ENCODE peak calls at places on chromosomes 4 and X, in four cellular contexts. E is OCI-LY7, L is left lung, G is NCI-H510A. O is an unnamed sample.

GRCh38 chr4:63528592-63528991 is 880.7 kb downstream of the TECRL start:
- DNase-seq in E (no peak), L (no peak), G (no peak), O (no peak)

GRCh38 chr4:63582997-63583396 is 826.3 kb downstream of the TECRL start:
- DNase-seq in E (no peak), L (no peak), G (no peak), O (no peak)

GRCh38 chr4:36026348-36026747 is 218.0 kb downstream of the ARAP2 start:
- DNase-seq in E (no peak), L (no peak), G (no peak), O (no peak)

GRCh38 chrX:17882680-17883079 is 21.6 kb upstream of the RAI2 start:
- DNase-seq in E (no peak), L (no peak), G (no peak), O (no peak)

GRCh38 chr4:146192060-146192459 is 16.5 kb downstream of the LSM6 start:
- DNase-seq in E (no peak), L (no peak), G (no peak), O (no peak)

GRCh38 chrX:133745361-133745760 is 240.0 kb downstream of the GPC3 start:
- DNase-seq in E (no peak), L (no peak), G (no peak), O (no peak)

GRCh38 chrX:39212456-39212855 is 411.2 kb downstream of the MID1IP1 start:
- DNase-seq in E (no peak), L (no peak), G (no peak), O (no peak)

GRCh38 chrX:64867217-64867616 is 109.0 kb downstream of the ZC4H2 start:
- DNase-seq in E (no peak), L (no peak), G (no peak), O (no peak)

GRCh38 chr4:183455431-183456145 is 11.2 kb downstream of the CDKN2AIP start:
- DNase-seq in E (no peak), L (no peak), G (no peak), O (no peak)

GRCh38 chrX:41302293-41302868 is 31.6 kb upstream of the DDX3X start:
- DNase-seq in E (no peak), L (no peak), G (no peak), O (peak)

GRCh38 chrX:15301924-15302323 is 13.5 kb downstream of the ASB11 start:
- DNase-seq in E (no peak), L (no peak), G (peak), O (no peak)

GRCh38 chr4:155705664-155706063 is 39.0 kb downstream of the GUCY1A1 start:
- DNase-seq in E (no peak), L (no peak), G (no peak), O (no peak)

GRCh38 chrX:15146515-15146914 is 123.4 kb downstream of the ASB9 start:
- DNase-seq in E (peak), L (no peak), G (no peak), O (no peak)

GRCh38 chr4:131974730-131975129 is 1174.4 kb upstream of the PCDH10 start:
- DNase-seq in E (no peak), L (no peak), G (no peak), O (no peak)

GRCh38 chr4:147899512-147899911 is 167.6 kb downstream of the ARHGAP10 start:
- DNase-seq in E (no peak), L (no peak), G (no peak), O (no peak)

GRCh38 chr4:48275247-48275646 is 5.6 kb upstream of the TEC start:
- DNase-seq in E (peak), L (no peak), G (no peak), O (no peak)

GRCh38 chr4:42149004-42149403 is 3.5 kb downstream of the BEND4 start:
- DNase-seq in E (peak), L (no peak), G (no peak), O (no peak)

GRCh38 chrX:136742721-136743379 is 37.9 kb downstream of the ARHGEF6 start:
- DNase-seq in E (no peak), L (no peak), G (no peak), O (no peak)

GRCh38 chr4:14143892-14144291 is 516.4 kb upstream of the BOD1L1 start:
- DNase-seq in E (peak), L (no peak), G (no peak), O (no peak)

GRCh38 chr4:46270986-46271596 is 118.8 kb downstream of the GABRA2 start:
- DNase-seq in E (peak), L (no peak), G (no peak), O (no peak)

GRCh38 chr4:10192331-10192730 is 75.7 kb upstream of the WDR1 start:
- DNase-seq in E (no peak), L (no peak), G (no peak), O (no peak)

GRCh38 chr4:17561195-17561909 is 15.6 kb upstream of the LAP3 start:
- DNase-seq in E (no peak), L (no peak), G (no peak), O (no peak)

GRCh38 chr4:89307446-89308160 is at the start of gene GPRIN3:
- DNase-seq in E (peak), L (peak), G (peak), O (no peak)

GRCh38 chr4:121428721-121429120 is 47.9 kb upstream of the QRFPR start:
- DNase-seq in E (no peak), L (no peak), G (no peak), O (no peak)

GRCh38 chr4:113636877-113637276 is 124.7 kb downstream of the CAMK2D start:
- DNase-seq in E (peak), L (no peak), G (no peak), O (no peak)

GRCh38 chr4:6324461-6324998 is 54.9 kb downstream of the WFS1 start:
- DNase-seq in E (no peak), L (no peak), G (no peak), O (no peak)

GRCh38 chrX:69543572-69543971 is 39.4 kb downstream of the NALF2 start:
- DNase-seq in E (no peak), L (no peak), G (no peak), O (no peak)

O was measured in DMS79.